ENCODE peak calls at places on chromosome 21, in eight cellular contexts. H is NCI-H1092 treated with DMSO at 0.1 percent for 48 hours; I is effector memory CD8-positive, alpha-beta T cell; P is stimulated activated CD4-positive, alpha-beta T cell treated with anti-CD3 and anti-CD28 coated beads, TNF-alpha, amount 100 ng/mL, for 4 hours; Y is choroid plexus epithelial cell; M is endodermal cell; J is GM06990; A is GM13976. U is an unnamed sample.

GRCh38 chr21:14880922-14881321 is 183.9 kb downstream of the NRIP1 start:
- DNase-seq in H (no peak), P (no peak), J (no peak), Y (peak; percentile 73), M (no peak), I (no peak), A (no peak), U (no peak)

GRCh38 chr21:29025328-29025713 is 853 bp downstream of the USP16 start:
- DNase-seq in A (no peak), J (no peak), H (no peak), Y (peak; percentile 41), I (no peak), M (no peak), P (no peak), U (no peak)

GRCh38 chr21:46667735-46668380 is 32.4 kb downstream of the PRMT2 start:
- DNase-seq in J (peak; percentile 40), Y (peak; percentile 73), P (no peak), A (peak; percentile 75), H (peak; percentile 54), M (peak; percentile 85), I (no peak), U (no peak)

GRCh38 chr21:16976132-16976666 is 536.6 kb upstream of the CXADR start:
- DNase-seq in P (no peak), Y (peak; percentile 28), J (no peak), I (no peak), M (no peak), H (no peak), A (no peak), U (no peak)

GRCh38 chr21:25907573-25908275 is 173.0 kb downstream of the GABPA start:
- DNase-seq in H (peak; percentile 68), A (no peak), J (no peak), Y (peak; percentile 33), P (no peak), M (no peak), I (no peak), U (peak; percentile 78)

GRCh38 chr21:42570362-42570761 is 56.7 kb downstream of the SLC37A1 start:
- DNase-seq in J (no peak), P (no peak), M (no peak), H (no peak), I (no peak), A (no peak), Y (no peak), U (no peak)

GRCh38 chr21:45590246-45590725 is 48.0 kb upstream of the SLC19A1 start:
- DNase-seq in Y (peak; percentile 69), A (peak; percentile 95), P (peak; percentile 72), M (peak; percentile 91), J (peak; percentile 39), H (no peak), I (peak; percentile 47), U (peak; percentile 50)

GRCh38 chr21:46183910-46184624 is at the start of gene SPATC1L:
- DNase-seq in H (peak; percentile 45), I (no peak), A (peak; percentile 83), J (peak; percentile 85), M (peak; percentile 84), Y (peak; percentile 90), P (peak; percentile 29), U (peak; percentile 82)

GRCh38 chr21:18244721-18245486 is at the start of gene CHODL:
- DNase-seq in Y (peak; percentile 4), M (peak; percentile 69), I (no peak), H (peak; percentile 58), A (no peak), P (no peak), J (no peak), U (peak; percentile 12)

GRCh38 chr21:43919871-43920801 is 55.1 kb downstream of the AGPAT3 start:
- DNase-seq in Y (no peak), H (no peak), M (peak; percentile 61), P (no peak), A (no peak), I (no peak), J (peak; percentile 58), U (no peak)

U was measured in G401.